ENCODE peak calls at places on chromosomes 6 and 20, in eight cellular contexts. O, G, H, K, D, U, Z and A are unnamed samples.

GRCh38 chr20:63968928-63969760 is 586 bp downstream of the ZNF512B start:
- DNase-seq in O (peak), G (no peak), H (peak), K (no peak), D (no peak), U (no peak), Z (peak), A (no peak)

GRCh38 chr20:51385941-51386530 is 156.5 kb downstream of the NFATC2 start:
- DNase-seq in O (peak), G (no peak), H (no peak), K (no peak), D (peak), U (no peak), Z (no peak), A (peak)

GRCh38 chr20:23049201-23049932 is at the start of gene THBD:
- DNase-seq in O (no peak), G (no peak), H (peak), K (peak), D (peak), U (no peak), Z (peak), A (peak)

GRCh38 chr20:2795451-2795850 is 5.0 kb downstream of the CPXM1 start:
- DNase-seq in O (no peak), G (no peak), H (no peak), K (no peak), D (no peak), U (no peak), Z (no peak), A (no peak)

GRCh38 chr6:3061501-3061941 is 6.8 kb upstream of the RIPK1 start:
- DNase-seq in O (no peak), G (no peak), H (no peak), K (no peak), D (peak), U (no peak), Z (no peak), A (peak)

GRCh38 chr6:33082702-33083101 is 6.9 kb downstream of the HLA-DPB1 start:
- DNase-seq in O (no peak), G (no peak), H (peak), K (no peak), D (peak), U (peak), Z (no peak), A (no peak)

GRCh38 chr20:47689726-47690125 is 95.6 kb downstream of the SULF2 start:
- DNase-seq in O (no peak), G (no peak), H (no peak), K (no peak), D (no peak), U (no peak), Z (no peak), A (no peak)

GRCh38 chr20:17636523-17637412 is 45.3 kb downstream of the RRBP1 start:
- DNase-seq in O (no peak), G (no peak), H (no peak), K (no peak), D (no peak), U (no peak), Z (peak), A (no peak)

GRCh38 chr20:47680804-47681529 is 104.3 kb downstream of the SULF2 start:
- DNase-seq in O (no peak), G (no peak), H (no peak), K (no peak), D (peak), U (no peak), Z (no peak), A (peak)

GRCh38 chr6:87908978-87909802 is 138.5 kb upstream of the SPACA1 start:
- DNase-seq in O (no peak), G (no peak), H (no peak), K (no peak), D (no peak), U (no peak), Z (no peak), A (no peak)

GRCh38 chr20:17835941-17836861 is 132.4 kb downstream of the SNX5 start:
- DNase-seq in O (no peak), G (no peak), H (no peak), K (no peak), D (peak), U (no peak), Z (peak), A (peak)